ENCODE peak calls at places on chromosomes 12 and 14, in six cellular contexts. S is sigmoid colon, Z is stomach, V is GM12878, E is H1, T is SK-N-SH. L is an unnamed sample.

GRCh38 chr12:78177298-78177697 is 346.6 kb downstream of the NAV3 start:
- DNase-seq in T (no peak), E (no peak), S (no peak), Z (no peak), V (no peak), L (no peak)

GRCh38 chr12:104064842-104065441 is 611 bp downstream of the HCFC2 start:
- DNase-seq in E (no peak), V (no peak), S (peak; percentile 66), T (peak; percentile 34), Z (no peak), L (peak; percentile 43)

GRCh38 chr14:35215110-35215872 is 76.9 kb upstream of the PSMA6 start:
- DNase-seq in Z (no peak), S (no peak), T (no peak), V (no peak), E (no peak), L (no peak)

GRCh38 chr12:105212431-105212830 is 23.5 kb downstream of the APPL2 start:
- DNase-seq in E (no peak), V (no peak), Z (no peak), T (no peak), S (no peak), L (no peak)

GRCh38 chr14:51428981-51429380 is 188.9 kb downstream of the TMX1 start:
- DNase-seq in V (no peak), E (no peak), S (no peak), Z (no peak), T (no peak), L (no peak)

GRCh38 chr12:57993030-57993429 is 51.7 kb downstream of the ATP23 start:
- DNase-seq in V (no peak), S (no peak), Z (no peak), T (no peak), E (no peak), L (no peak)

GRCh38 chr14:51539571-51540037 is 112.1 kb upstream of the FRMD6 start:
- DNase-seq in Z (no peak), V (no peak), E (no peak), T (no peak), S (no peak), L (no peak)

GRCh38 chr14:24395609-24396580 is 2.9 kb upstream of the NYNRIN start:
- DNase-seq in Z (no peak), E (no peak), S (peak; percentile 50), T (no peak), V (no peak), L (no peak)

GRCh38 chr12:72081787-72082186 is 143.1 kb downstream of the TPH2 start:
- DNase-seq in Z (no peak), T (no peak), V (no peak), S (no peak), E (no peak), L (no peak)

DNA sequence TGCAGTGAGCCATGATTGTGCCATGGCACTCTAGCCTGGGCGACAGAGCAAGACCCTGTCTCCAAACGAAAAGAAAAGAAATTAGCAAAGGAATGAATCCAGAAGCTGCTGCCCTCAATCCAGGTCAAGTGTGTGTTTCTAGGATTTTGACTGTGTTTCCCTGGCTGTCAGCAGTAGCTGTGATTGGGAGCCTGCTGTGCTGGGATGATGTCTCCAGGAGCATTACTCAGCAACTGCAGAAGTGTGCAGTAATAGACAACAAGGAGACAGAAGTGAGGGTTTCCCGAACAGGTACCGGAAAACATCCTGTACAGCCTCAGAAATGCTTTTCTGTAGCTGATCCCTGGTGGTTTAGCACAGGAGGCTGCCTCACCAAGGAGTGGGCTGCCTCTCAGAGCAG is 492.5 kb downstream of the FUT8 start:
- DNase-seq in V (no peak), T (no peak), Z (no peak), S (no peak), E (no peak), L (no peak)
- TF ChIP-seq EP300 in V (no peak), T (no peak), Z (no peak), S (no peak), E (no peak), L (no peak)

DNA sequence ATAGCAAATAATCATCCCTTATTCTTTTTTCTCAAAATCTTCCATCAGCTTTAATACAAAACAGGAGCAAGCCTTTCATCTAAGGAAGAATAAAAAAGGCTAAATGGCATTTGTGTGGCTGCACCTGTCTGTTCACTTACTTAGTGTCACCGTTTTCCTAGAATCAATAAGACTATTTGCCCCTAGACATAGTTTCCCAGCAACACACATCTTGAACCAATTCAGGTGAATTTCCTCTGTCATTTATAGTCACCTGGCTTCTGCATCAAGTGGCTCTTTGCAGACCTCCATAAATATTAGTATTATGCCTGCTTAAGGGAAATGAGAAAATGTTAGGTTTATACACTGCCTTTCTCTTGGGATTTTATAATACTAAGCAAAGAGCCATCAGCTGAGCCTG is 17.4 kb upstream of the GCH1 start:
- DNase-seq in V (no peak), S (no peak), T (no peak), Z (no peak), E (no peak), L (no peak)
- TF ChIP-seq POLR2AphosphoS5 in V (no peak), S (no peak), T (no peak), Z (no peak), E (no peak), L (no peak)

DNA sequence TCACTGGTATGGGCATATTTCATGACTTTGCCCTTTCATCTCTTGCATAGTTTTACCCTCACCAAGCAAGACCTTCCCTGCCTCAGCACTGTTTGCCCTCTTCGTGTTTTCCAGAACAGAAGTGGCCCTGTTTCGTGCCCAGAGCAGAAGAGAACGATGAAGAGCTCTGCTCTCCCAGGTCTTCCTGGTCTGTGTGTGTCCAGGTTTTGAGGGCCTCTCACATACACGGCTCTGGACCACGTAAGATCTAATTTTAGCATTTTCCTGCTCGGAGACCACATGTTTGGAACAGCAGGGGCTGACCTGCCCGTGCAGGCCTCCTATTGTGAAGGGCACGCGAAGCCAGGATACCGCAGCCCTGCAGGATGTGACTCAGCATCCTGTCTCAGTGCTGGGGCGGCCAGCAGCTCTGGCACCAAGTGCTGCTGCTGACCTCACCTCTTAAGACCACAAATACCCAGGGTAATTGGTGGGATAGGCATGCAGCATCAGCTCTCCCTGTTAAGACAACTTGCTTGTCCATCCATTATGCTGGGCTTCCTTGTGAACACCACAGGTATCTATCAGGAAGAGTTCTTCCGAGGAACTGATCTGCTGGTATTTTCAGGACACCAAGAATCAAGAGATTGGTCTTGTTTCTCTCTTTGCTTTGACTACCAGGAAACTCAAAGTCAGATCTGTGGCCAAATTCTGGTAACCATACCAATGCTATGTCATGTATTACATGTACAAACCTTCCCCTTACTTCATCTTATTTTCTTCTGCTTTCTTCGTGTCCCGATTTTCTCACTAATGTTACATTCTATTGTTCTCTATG is 19.0 kb downstream of the SSH1 start:
- DNase-seq in V (peak; percentile 91), S (peak; percentile 92), Z (peak; percentile 72), T (peak; percentile 64), E (no peak), L (peak; percentile 55)
- TF ChIP-seq EP300 in V (peak; percentile 93), S (no peak), Z (peak; percentile 50), T (peak; percentile 99), E (no peak), L (peak; percentile 99)

GRCh38 chr12:124556896-124557501 is 10.4 kb downstream of the NCOR2 start:
- DNase-seq in V (no peak), S (peak; percentile 74), E (no peak), Z (peak; percentile 52), T (peak; percentile 69), L (no peak)
- TF ChIP-seq POLR2AphosphoS5 in V (no peak), S (no peak), E (no peak), Z (no peak), T (no peak), L (peak; percentile 30)

DNA sequence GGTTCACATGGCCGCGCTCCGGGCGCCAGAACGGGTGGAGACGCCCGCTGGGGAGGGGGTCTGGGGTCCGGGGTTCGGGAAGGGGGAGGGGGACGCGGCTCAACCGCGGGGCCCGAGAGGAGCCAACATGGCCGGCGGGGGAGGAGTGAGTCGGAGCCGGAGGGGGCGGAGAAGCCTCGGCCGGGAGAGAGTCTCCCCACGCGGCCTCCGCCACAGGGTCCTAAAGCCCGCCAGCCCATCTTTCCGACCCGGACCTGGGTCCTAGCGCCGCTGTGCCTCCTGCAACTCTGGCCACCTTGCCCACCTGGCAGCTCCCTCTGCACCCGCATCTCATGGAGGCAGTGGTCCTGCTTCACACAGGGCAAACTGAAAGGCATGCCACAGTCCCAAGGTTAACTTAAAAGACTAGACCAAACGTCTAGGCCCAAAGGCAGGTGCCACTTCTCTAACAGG is at the start of gene BAZ2A:
- DNase-seq in E (peak; percentile 93), V (no peak), T (peak; percentile 97), Z (peak; percentile 90), S (peak; percentile 93), L (peak; percentile 95)
- TF ChIP-seq EP300 in E (peak; percentile 23), V (peak; percentile 40), T (no peak), Z (no peak), S (no peak), L (no peak)

GRCh38 chr14:90575781-90576180 is 179.0 kb downstream of the CALM1 start:
- DNase-seq in Z (no peak), S (no peak), T (no peak), E (no peak), V (no peak), L (no peak)

GRCh38 chr14:90577661-90578282 is 180.9 kb downstream of the CALM1 start:
- DNase-seq in S (no peak), Z (no peak), V (no peak), T (no peak), E (no peak), L (no peak)

GRCh38 chr14:90576581-90576980 is 179.8 kb downstream of the CALM1 start:
- DNase-seq in V (no peak), E (no peak), Z (no peak), S (peak; percentile 14), T (no peak), L (no peak)

GRCh38 chr14:90578283-90578985 is 181.6 kb downstream of the CALM1 start:
- DNase-seq in Z (no peak), E (no peak), T (peak; percentile 68), V (no peak), S (no peak), L (no peak)

DNA sequence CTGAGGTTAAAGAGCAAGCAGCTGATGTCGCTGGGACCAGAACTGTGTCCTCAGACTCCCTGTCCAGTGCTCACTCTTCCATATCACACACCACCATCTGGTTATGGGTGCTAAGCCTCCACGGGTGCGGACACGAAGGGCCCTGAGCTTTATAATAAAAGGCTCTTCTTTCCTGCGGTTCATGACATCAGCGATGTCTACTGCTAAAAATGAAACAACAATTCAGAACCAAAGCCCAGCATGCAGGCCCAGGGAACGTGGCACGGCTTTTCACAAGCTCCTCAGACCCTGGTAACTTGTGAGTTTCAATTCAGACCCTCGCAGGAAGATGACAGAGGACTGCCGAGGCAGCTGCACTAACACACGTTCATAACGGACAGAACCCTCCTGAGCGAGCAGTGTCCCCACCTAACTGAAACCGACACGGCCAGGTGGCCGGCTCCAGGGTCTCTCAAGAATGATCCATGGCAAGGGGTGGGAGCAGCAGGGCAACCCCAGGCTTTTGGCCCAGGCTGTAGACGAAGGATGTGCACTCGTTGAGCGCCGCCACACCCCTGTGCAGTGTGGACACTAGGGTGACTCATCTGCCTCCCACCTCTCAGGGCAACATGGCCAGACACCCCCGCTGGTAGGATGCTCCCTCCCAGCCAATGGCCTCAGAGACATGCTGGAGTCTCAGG is 180.3 kb downstream of the CALM1 start:
- DNase-seq in S (peak; percentile 38), Z (no peak), E (no peak), V (no peak), T (no peak), L (no peak)
- TF ChIP-seq POLR2AphosphoS5 in S (no peak), Z (no peak), E (no peak), V (no peak), T (no peak), L (no peak)